ENCODE peak calls at places on chromosome 10, in six cellular contexts. One of them, this sample, is unnamed.
A peak's percentile ranks its signal among the peaks of the same experiment; 100 is the strongest.

GRCh38 chr10:27464993-27465392 is 39.1 kb upstream of the RAB18 start:
- DNase-seq in endothelial cell of umbilical vein: no peak
- DNase-seq in keratinocyte: no peak
- DNase-seq in IMR-90: no peak
- DNase-seq in fibroblast of lung: no peak
- DNase-seq in mesendoderm: peak; percentile 76
- DNase-seq in this sample: no peak

GRCh38 chr10:76408646-76409045 is 977.2 kb downstream of the LRMDA start:
- DNase-seq in endothelial cell of umbilical vein: no peak
- DNase-seq in keratinocyte: no peak
- DNase-seq in IMR-90: no peak
- DNase-seq in fibroblast of lung: peak; percentile 74
- DNase-seq in mesendoderm: no peak
- DNase-seq in this sample: no peak

GRCh38 chr10:73591935-73592699 is 975 bp upstream of the USP54 start:
- DNase-seq in endothelial cell of umbilical vein: no peak
- DNase-seq in keratinocyte: no peak
- DNase-seq in IMR-90: no peak
- DNase-seq in fibroblast of lung: peak; percentile 60
- DNase-seq in mesendoderm: peak; percentile 98
- DNase-seq in this sample: peak; percentile 93

GRCh38 chr10:102408728-102409603 is 9.6 kb downstream of the PSD start:
- DNase-seq in endothelial cell of umbilical vein: no peak
- DNase-seq in keratinocyte: no peak
- DNase-seq in IMR-90: peak; percentile 44
- DNase-seq in fibroblast of lung: peak; percentile 60
- DNase-seq in mesendoderm: peak; percentile 25
- DNase-seq in this sample: no peak

GRCh38 chr10:120480065-120480600 is 23.1 kb downstream of the PLPP4 start:
- DNase-seq in endothelial cell of umbilical vein: no peak
- DNase-seq in keratinocyte: no peak
- DNase-seq in IMR-90: no peak
- DNase-seq in fibroblast of lung: peak; percentile 29
- DNase-seq in mesendoderm: peak; percentile 41
- DNase-seq in this sample: no peak

GRCh38 chr10:11164806-11165590 is 147.3 kb downstream of the CELF2 start:
- DNase-seq in endothelial cell of umbilical vein: peak; percentile 61
- DNase-seq in keratinocyte: no peak
- DNase-seq in IMR-90: peak; percentile 78
- DNase-seq in fibroblast of lung: peak; percentile 91
- DNase-seq in mesendoderm: peak; percentile 62
- DNase-seq in this sample: peak; percentile 53

GRCh38 chr10:33657154-33657900 is 322.9 kb upstream of the NRP1 start:
- DNase-seq in endothelial cell of umbilical vein: peak; percentile 37
- DNase-seq in keratinocyte: no peak
- DNase-seq in IMR-90: peak; percentile 31
- DNase-seq in fibroblast of lung: peak; percentile 17
- DNase-seq in mesendoderm: no peak
- DNase-seq in this sample: no peak

GRCh38 chr10:22010973-22011408 is 7.5 kb upstream of the DNAJC1 start:
- DNase-seq in endothelial cell of umbilical vein: peak; percentile 33
- DNase-seq in keratinocyte: no peak
- DNase-seq in IMR-90: peak; percentile 4
- DNase-seq in fibroblast of lung: peak; percentile 6
- DNase-seq in mesendoderm: no peak
- DNase-seq in this sample: no peak

GRCh38 chr10:57657164-57657765 is 610.4 kb downstream of the IPMK start:
- DNase-seq in endothelial cell of umbilical vein: peak; percentile 18
- DNase-seq in keratinocyte: no peak
- DNase-seq in IMR-90: peak; percentile 39
- DNase-seq in fibroblast of lung: peak; percentile 33
- DNase-seq in mesendoderm: peak; percentile 80
- DNase-seq in this sample: peak; percentile 50

GRCh38 chr10:78923644-78924318 is 145.0 kb upstream of the ZMIZ1 start:
- DNase-seq in endothelial cell of umbilical vein: no peak
- DNase-seq in keratinocyte: no peak
- DNase-seq in IMR-90: no peak
- DNase-seq in fibroblast of lung: no peak
- DNase-seq in mesendoderm: no peak
- DNase-seq in this sample: peak; percentile 34

GRCh38 chr10:100637785-100638184 is 102.0 kb downstream of the HIF1AN start:
- DNase-seq in endothelial cell of umbilical vein: peak; percentile 8
- DNase-seq in keratinocyte: no peak
- DNase-seq in IMR-90: no peak
- DNase-seq in fibroblast of lung: no peak
- DNase-seq in mesendoderm: peak; percentile 93
- DNase-seq in this sample: no peak

GRCh38 chr10:27625452-27626345 is 119.9 kb downstream of the MKX start:
- DNase-seq in endothelial cell of umbilical vein: no peak
- DNase-seq in keratinocyte: no peak
- DNase-seq in IMR-90: no peak
- DNase-seq in fibroblast of lung: no peak
- DNase-seq in mesendoderm: peak; percentile 44
- DNase-seq in this sample: no peak

GRCh38 chr10:99685232-99686041 is 26.1 kb downstream of the ENTPD7 start:
- DNase-seq in endothelial cell of umbilical vein: peak; percentile 33
- DNase-seq in keratinocyte: peak; percentile 81
- DNase-seq in IMR-90: no peak
- DNase-seq in fibroblast of lung: no peak
- DNase-seq in mesendoderm: no peak
- DNase-seq in this sample: peak; percentile 34

GRCh38 chr10:87504307-87504666 is 406 bp upstream of the MINPP1 start:
- DNase-seq in endothelial cell of umbilical vein: no peak
- DNase-seq in keratinocyte: no peak
- DNase-seq in IMR-90: no peak
- DNase-seq in fibroblast of lung: no peak
- DNase-seq in mesendoderm: no peak
- DNase-seq in this sample: no peak

GRCh38 chr10:23197416-23197861 is 5.3 kb downstream of the PTF1A start:
- DNase-seq in endothelial cell of umbilical vein: no peak
- DNase-seq in keratinocyte: no peak
- DNase-seq in IMR-90: no peak
- DNase-seq in fibroblast of lung: no peak
- DNase-seq in mesendoderm: no peak
- DNase-seq in this sample: no peak

GRCh38 chr10:69335063-69335587 is 56.8 kb downstream of the HK1 start:
- DNase-seq in endothelial cell of umbilical vein: peak; percentile 62
- DNase-seq in keratinocyte: no peak
- DNase-seq in IMR-90: no peak
- DNase-seq in fibroblast of lung: no peak
- DNase-seq in mesendoderm: no peak
- DNase-seq in this sample: no peak

GRCh38 chr10:25661632-25662031 is 272.4 kb upstream of the MYO3A start:
- DNase-seq in endothelial cell of umbilical vein: no peak
- DNase-seq in keratinocyte: no peak
- DNase-seq in IMR-90: no peak
- DNase-seq in fibroblast of lung: no peak
- DNase-seq in mesendoderm: no peak
- DNase-seq in this sample: no peak

GRCh38 chr10:73926152-73926764 is 15.3 kb downstream of the PLAU start:
- DNase-seq in endothelial cell of umbilical vein: no peak
- DNase-seq in keratinocyte: no peak
- DNase-seq in IMR-90: no peak
- DNase-seq in fibroblast of lung: no peak
- DNase-seq in mesendoderm: no peak
- DNase-seq in this sample: no peak

DNA sequence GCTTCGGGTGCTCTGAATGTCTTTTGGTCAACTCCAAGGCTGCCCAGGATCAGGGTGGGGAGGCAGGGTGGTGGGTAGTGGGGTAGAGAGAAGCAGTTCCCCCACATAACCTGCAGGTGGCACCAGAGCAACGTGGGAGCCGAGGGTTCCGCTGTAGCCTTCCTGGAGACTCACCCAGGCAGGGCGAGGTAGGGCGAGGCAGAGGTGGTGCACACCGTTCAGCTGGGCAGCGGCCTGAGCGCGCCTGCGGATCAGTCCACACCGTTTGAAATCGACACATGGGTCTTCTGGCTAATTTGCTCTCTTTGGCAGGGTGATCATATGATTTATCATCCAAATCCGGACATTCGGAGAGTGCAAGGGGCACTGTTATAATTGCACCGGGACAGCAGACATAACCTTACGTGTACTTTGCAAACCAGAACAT is 41.4 kb upstream of the MAP3K8 start:
- DNase-seq in endothelial cell of umbilical vein: peak; percentile 61
- DNase-seq in keratinocyte: no peak
- DNase-seq in IMR-90: peak; percentile 42
- DNase-seq in fibroblast of lung: peak; percentile 39
- DNase-seq in mesendoderm: peak; percentile 79
- DNase-seq in this sample: peak; percentile 80
- H3K9ac ChIP-seq in endothelial cell of umbilical vein: no peak overlapping the region
- H3K9ac ChIP-seq in keratinocyte: no peak overlapping the region
- H3K9ac ChIP-seq in IMR-90: no peak overlapping the region
- H3K9ac ChIP-seq in fibroblast of lung: no peak overlapping the region
- H3K9ac ChIP-seq in mesendoderm: no peak overlapping the region
- H3K9ac ChIP-seq in this sample: no peak overlapping the region

GRCh38 chr10:132198068-132198370 is 11.3 kb downstream of the DPYSL4 start:
- DNase-seq in endothelial cell of umbilical vein: no peak
- DNase-seq in keratinocyte: no peak
- DNase-seq in IMR-90: no peak
- DNase-seq in fibroblast of lung: no peak
- DNase-seq in mesendoderm: no peak
- DNase-seq in this sample: no peak

GRCh38 chr10:132199854-132200311 is 13.1 kb downstream of the DPYSL4 start:
- DNase-seq in endothelial cell of umbilical vein: no peak
- DNase-seq in keratinocyte: no peak
- DNase-seq in IMR-90: no peak
- DNase-seq in fibroblast of lung: no peak
- DNase-seq in mesendoderm: no peak
- DNase-seq in this sample: no peak

GRCh38 chr10:132197271-132198067 is 10.7 kb downstream of the DPYSL4 start:
- DNase-seq in endothelial cell of umbilical vein: no peak
- DNase-seq in keratinocyte: no peak
- DNase-seq in IMR-90: no peak
- DNase-seq in fibroblast of lung: no peak
- DNase-seq in mesendoderm: no peak
- DNase-seq in this sample: no peak

GRCh38 chr10:132199268-132199853 is 12.6 kb downstream of the DPYSL4 start:
- DNase-seq in endothelial cell of umbilical vein: no peak
- DNase-seq in keratinocyte: no peak
- DNase-seq in IMR-90: no peak
- DNase-seq in fibroblast of lung: no peak
- DNase-seq in mesendoderm: no peak
- DNase-seq in this sample: no peak

DNA sequence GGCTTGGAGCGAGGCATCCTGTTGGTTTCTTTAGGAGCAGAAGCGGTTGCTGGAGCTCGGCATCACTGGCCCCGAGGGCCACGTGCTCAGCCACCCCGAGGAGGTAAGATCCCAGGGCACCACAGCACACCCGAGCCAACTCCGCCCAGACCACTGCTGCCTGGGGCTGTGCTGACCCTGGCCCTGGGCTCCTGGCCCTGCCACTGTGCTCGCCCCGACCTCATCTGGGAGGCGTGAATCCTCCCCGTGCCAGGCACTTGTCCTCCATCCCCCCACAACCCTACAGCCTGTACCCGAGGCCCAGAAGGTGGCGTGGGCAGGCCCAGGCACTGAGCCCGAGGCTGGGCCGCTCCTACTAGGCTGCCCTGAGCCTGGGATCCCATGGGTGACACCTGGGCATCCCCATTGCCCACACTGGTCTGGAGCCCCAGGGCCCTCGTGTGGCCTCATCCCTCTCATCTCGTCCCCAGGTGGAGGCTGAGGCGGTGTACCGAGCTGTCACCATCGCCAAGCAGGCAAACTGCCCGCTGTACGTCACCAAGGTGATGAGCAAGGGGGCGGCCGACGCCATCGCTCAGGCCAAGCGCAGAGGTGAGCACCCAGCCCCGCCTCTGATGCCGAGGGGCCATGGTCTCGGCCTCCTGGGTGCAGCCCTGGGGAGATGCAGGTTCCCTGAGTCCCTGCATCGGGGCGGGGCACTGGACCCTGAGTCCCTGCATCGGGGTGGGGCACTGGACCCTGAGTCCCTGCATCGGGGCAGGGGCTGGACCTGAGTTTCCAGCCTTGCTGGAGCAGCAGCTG is 11.8 kb downstream of the DPYSL4 start:
- DNase-seq in endothelial cell of umbilical vein: no peak
- DNase-seq in keratinocyte: no peak
- DNase-seq in IMR-90: no peak
- DNase-seq in fibroblast of lung: no peak
- DNase-seq in mesendoderm: no peak
- DNase-seq in this sample: no peak
- H3K36me3 ChIP-seq in endothelial cell of umbilical vein: peaks cover 3% of the 10 kb centered on the region
- H3K36me3 ChIP-seq in keratinocyte: no peaks in the 10 kb centered on the region
- H3K36me3 ChIP-seq in IMR-90: peaks cover 30% of the 10 kb centered on the region
- H3K36me3 ChIP-seq in fibroblast of lung: no peaks in the 10 kb centered on the region
- H3K36me3 ChIP-seq in mesendoderm: no peaks in the 10 kb centered on the region
- H3K36me3 ChIP-seq in this sample: no peaks in the 10 kb centered on the region

DNA sequence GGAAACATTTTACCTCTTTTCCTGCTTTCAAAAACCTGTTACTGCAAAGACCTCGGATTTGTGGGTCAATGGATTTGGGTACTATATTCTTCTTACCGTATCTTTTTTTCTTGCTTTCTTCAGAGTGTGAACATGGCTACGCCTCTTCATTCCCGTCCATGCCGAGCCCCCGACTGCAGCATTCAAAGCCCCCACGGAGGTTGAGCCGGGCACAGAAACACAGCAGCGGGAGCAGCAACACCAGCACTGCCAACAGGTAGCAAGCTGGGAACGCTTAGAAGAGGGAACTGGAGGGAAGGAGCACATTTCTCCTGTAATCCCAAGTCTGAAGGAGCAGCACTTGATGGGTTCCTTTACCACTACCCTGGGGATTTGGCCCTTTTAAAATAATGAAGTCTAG is 20.7 kb downstream of the MXI1 start:
- DNase-seq in endothelial cell of umbilical vein: no peak
- DNase-seq in keratinocyte: no peak
- DNase-seq in IMR-90: no peak
- DNase-seq in fibroblast of lung: no peak
- DNase-seq in mesendoderm: no peak
- DNase-seq in this sample: no peak
- H3K9ac ChIP-seq in endothelial cell of umbilical vein: no peak overlapping the region
- H3K9ac ChIP-seq in keratinocyte: no peak overlapping the region
- H3K9ac ChIP-seq in IMR-90: no peak overlapping the region
- H3K9ac ChIP-seq in fibroblast of lung: no peak overlapping the region
- H3K9ac ChIP-seq in mesendoderm: no peak overlapping the region
- H3K9ac ChIP-seq in this sample: no peak overlapping the region

DNA sequence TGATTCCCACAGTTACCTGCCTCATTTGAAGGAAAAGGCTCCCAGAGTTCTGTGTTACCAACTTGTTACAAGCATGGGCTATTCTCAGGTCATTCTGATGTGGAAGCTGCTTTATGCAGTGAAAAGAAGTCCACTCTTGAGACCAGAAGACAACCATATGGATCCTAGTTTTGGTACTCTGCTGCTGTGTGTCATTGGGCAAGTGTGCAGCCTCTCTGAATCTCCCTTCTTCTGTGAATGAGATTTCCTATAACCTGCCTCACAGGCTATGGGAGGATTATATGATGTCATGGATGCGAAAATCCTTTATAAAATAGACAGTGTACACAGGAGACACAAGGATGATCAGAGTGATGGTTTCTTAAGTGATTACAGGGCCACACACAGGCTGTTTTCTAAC is 166.1 kb downstream of the ARID5B start:
- DNase-seq in endothelial cell of umbilical vein: no peak
- DNase-seq in keratinocyte: no peak
- DNase-seq in IMR-90: no peak
- DNase-seq in fibroblast of lung: no peak
- DNase-seq in mesendoderm: no peak
- DNase-seq in this sample: no peak
- H3K36me3 ChIP-seq in endothelial cell of umbilical vein: peaks cover 9% of the 10 kb centered on the region
- H3K36me3 ChIP-seq in keratinocyte: peaks cover 7% of the 10 kb centered on the region
- H3K36me3 ChIP-seq in IMR-90: peaks cover 81% of the 10 kb centered on the region
- H3K36me3 ChIP-seq in fibroblast of lung: peaks cover 26% of the 10 kb centered on the region
- H3K36me3 ChIP-seq in mesendoderm: no peaks in the 10 kb centered on the region
- H3K36me3 ChIP-seq in this sample: no peaks in the 10 kb centered on the region

This sample was measured in colonic mucosa.